ENCODE peak calls at places on chromosomes 13 and 19, in seven cellular contexts. One of them, this sample, is unnamed.

GRCh38 chr13:106318941-106319411 is 216.5 kb downstream of the EFNB2 start:
- DNase-seq in cardiac muscle cell: no peak
- DNase-seq in left ventricle myocardium inferior: no peak
- DNase-seq in H9: no peak
- DNase-seq in effector memory CD4-positive, alpha-beta T cell: no peak
- DNase-seq in RWPE1: peak; percentile 88
- DNase-seq in AG04450: peak; percentile 74
- DNase-seq in this sample: peak; percentile 98

GRCh38 chr13:62320129-62320724 is 904.6 kb upstream of the PCDH20 start:
- DNase-seq in AG04450: peak; percentile 42
- DNase-seq in H9: no peak
- DNase-seq in cardiac muscle cell: peak; percentile 65
- DNase-seq in left ventricle myocardium inferior: no peak
- DNase-seq in effector memory CD4-positive, alpha-beta T cell: no peak
- DNase-seq in RWPE1: peak; percentile 27
- DNase-seq in this sample: peak; percentile 24

GRCh38 chr19:38274734-38275133 is 10.4 kb downstream of the SPINT2 start:
- DNase-seq in cardiac muscle cell: peak; percentile 8
- DNase-seq in RWPE1: no peak
- DNase-seq in H9: no peak
- DNase-seq in effector memory CD4-positive, alpha-beta T cell: no peak
- DNase-seq in AG04450: no peak
- DNase-seq in left ventricle myocardium inferior: peak; percentile 33
- DNase-seq in this sample: no peak

GRCh38 chr19:51783373-51783772 is 11.6 kb upstream of the FPR3 start:
- DNase-seq in AG04450: no peak
- DNase-seq in RWPE1: peak; percentile 29
- DNase-seq in cardiac muscle cell: no peak
- DNase-seq in H9: no peak
- DNase-seq in left ventricle myocardium inferior: no peak
- DNase-seq in effector memory CD4-positive, alpha-beta T cell: no peak
- DNase-seq in this sample: peak; percentile 8

GRCh38 chr13:109655206-109655600 is 131.2 kb downstream of the IRS2 start:
- DNase-seq in cardiac muscle cell: no peak
- DNase-seq in left ventricle myocardium inferior: no peak
- DNase-seq in RWPE1: no peak
- DNase-seq in H9: no peak
- DNase-seq in effector memory CD4-positive, alpha-beta T cell: no peak
- DNase-seq in AG04450: no peak
- DNase-seq in this sample: no peak

GRCh38 chr13:88651531-88651930 is 980.4 kb downstream of the SLITRK5 start:
- DNase-seq in H9: no peak
- DNase-seq in AG04450: no peak
- DNase-seq in RWPE1: no peak
- DNase-seq in cardiac muscle cell: no peak
- DNase-seq in effector memory CD4-positive, alpha-beta T cell: no peak
- DNase-seq in left ventricle myocardium inferior: no peak
- DNase-seq in this sample: no peak

GRCh38 chr19:7869453-7869909 is 4.7 kb downstream of the PRR36 start:
- DNase-seq in H9: peak; percentile 81
- DNase-seq in left ventricle myocardium inferior: peak; percentile 49
- DNase-seq in cardiac muscle cell: peak; percentile 84
- DNase-seq in RWPE1: peak; percentile 77
- DNase-seq in AG04450: no peak
- DNase-seq in effector memory CD4-positive, alpha-beta T cell: peak; percentile 75
- DNase-seq in this sample: no peak

GRCh38 chr13:113658836-113659235 is 838 bp upstream of the ATP4B start:
- DNase-seq in cardiac muscle cell: no peak
- DNase-seq in left ventricle myocardium inferior: peak; percentile 0
- DNase-seq in RWPE1: no peak
- DNase-seq in H9: no peak
- DNase-seq in effector memory CD4-positive, alpha-beta T cell: no peak
- DNase-seq in AG04450: no peak
- DNase-seq in this sample: no peak

GRCh38 chr13:79307866-79308298 is 98.2 kb downstream of the RBM26 start:
- DNase-seq in RWPE1: no peak
- DNase-seq in effector memory CD4-positive, alpha-beta T cell: no peak
- DNase-seq in cardiac muscle cell: no peak
- DNase-seq in AG04450: peak; percentile 11
- DNase-seq in left ventricle myocardium inferior: no peak
- DNase-seq in H9: peak; percentile 31
- DNase-seq in this sample: peak; percentile 16

GRCh38 chr19:43618921-43619261 is 538 bp downstream of the ZNF428 start:
- DNase-seq in left ventricle myocardium inferior: no peak
- DNase-seq in AG04450: no peak
- DNase-seq in cardiac muscle cell: no peak
- DNase-seq in H9: no peak
- DNase-seq in effector memory CD4-positive, alpha-beta T cell: no peak
- DNase-seq in RWPE1: peak; percentile 27
- DNase-seq in this sample: peak; percentile 36

GRCh38 chr13:73672492-73672891 is 461.7 kb downstream of the KLF12 start:
- DNase-seq in effector memory CD4-positive, alpha-beta T cell: no peak
- DNase-seq in cardiac muscle cell: no peak
- DNase-seq in left ventricle myocardium inferior: no peak
- DNase-seq in RWPE1: no peak
- DNase-seq in AG04450: no peak
- DNase-seq in H9: no peak
- DNase-seq in this sample: no peak

GRCh38 chr13:43095771-43096719 is 72.7 kb downstream of the DNAJC15 start:
- DNase-seq in effector memory CD4-positive, alpha-beta T cell: no peak
- DNase-seq in cardiac muscle cell: no peak
- DNase-seq in H9: no peak
- DNase-seq in RWPE1: no peak
- DNase-seq in left ventricle myocardium inferior: no peak
- DNase-seq in AG04450: no peak
- DNase-seq in this sample: no peak

DNA sequence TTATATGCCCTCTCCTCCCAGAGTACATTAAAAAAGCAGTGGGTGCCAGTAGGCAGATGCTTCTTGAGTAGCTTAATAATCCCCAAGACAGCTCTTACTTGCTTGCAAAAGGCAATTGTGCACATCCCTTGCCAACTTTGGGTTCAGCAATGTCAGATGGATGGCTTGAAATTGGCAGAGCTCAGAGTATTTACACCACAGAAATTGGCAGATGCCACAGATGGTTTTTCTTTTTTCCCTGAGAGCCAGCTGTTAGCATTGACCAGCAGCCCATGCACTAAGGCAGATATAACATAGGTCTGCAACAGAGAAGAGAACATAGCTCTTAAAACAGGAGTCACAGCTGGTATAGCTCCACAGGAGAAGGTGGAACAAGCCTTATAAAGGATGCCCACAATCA is 18.4 kb upstream of the RNASEH2B start:
- DNase-seq in RWPE1: no peak
- DNase-seq in H9: no peak
- DNase-seq in left ventricle myocardium inferior: no peak
- DNase-seq in effector memory CD4-positive, alpha-beta T cell: no peak
- DNase-seq in cardiac muscle cell: no peak
- DNase-seq in AG04450: no peak
- DNase-seq in this sample: no peak
- H3K27ac ChIP-seq in RWPE1: no peak overlapping the region
- H3K27ac ChIP-seq in H9: no peak overlapping the region
- H3K27ac ChIP-seq in left ventricle myocardium inferior: no peak overlapping the region
- H3K27ac ChIP-seq in effector memory CD4-positive, alpha-beta T cell: no peak overlapping the region
- H3K27ac ChIP-seq in cardiac muscle cell: no peak overlapping the region
- H3K27ac ChIP-seq in AG04450: no peak overlapping the region
- H3K27ac ChIP-seq in this sample: no peak overlapping the region

DNA sequence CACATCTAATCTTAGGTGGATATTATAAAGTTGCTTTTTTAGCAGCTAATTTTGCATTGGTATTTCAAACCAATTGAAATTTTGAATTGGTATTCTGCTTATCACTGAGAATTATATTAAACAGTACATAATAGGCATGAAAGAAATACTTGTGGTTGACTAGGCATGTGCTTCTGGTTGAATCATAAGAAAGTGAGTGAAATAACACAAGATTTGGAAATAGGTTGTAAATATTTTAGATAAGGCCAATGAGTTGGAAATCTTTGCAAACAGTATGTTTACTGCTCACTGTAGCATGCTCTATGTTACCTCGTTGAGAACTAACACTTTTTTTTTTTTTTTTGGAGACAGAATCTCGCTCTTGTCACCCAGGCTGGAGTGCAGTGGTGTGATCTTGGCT is 66.8 kb upstream of the RFC3 start:
- DNase-seq in effector memory CD4-positive, alpha-beta T cell: no peak
- DNase-seq in RWPE1: no peak
- DNase-seq in left ventricle myocardium inferior: no peak
- DNase-seq in H9: no peak
- DNase-seq in AG04450: no peak
- DNase-seq in cardiac muscle cell: no peak
- DNase-seq in this sample: peak; percentile 12
- H3K27ac ChIP-seq in effector memory CD4-positive, alpha-beta T cell: no peak overlapping the region
- H3K27ac ChIP-seq in RWPE1: no peak overlapping the region
- H3K27ac ChIP-seq in left ventricle myocardium inferior: no peak overlapping the region
- H3K27ac ChIP-seq in H9: no peak overlapping the region
- H3K27ac ChIP-seq in AG04450: no peak overlapping the region
- H3K27ac ChIP-seq in cardiac muscle cell: no peak overlapping the region
- H3K27ac ChIP-seq in this sample: no peak overlapping the region

GRCh38 chr13:74695021-74695800 is 561.0 kb upstream of the KLF12 start:
- DNase-seq in AG04450: no peak
- DNase-seq in left ventricle myocardium inferior: no peak
- DNase-seq in effector memory CD4-positive, alpha-beta T cell: no peak
- DNase-seq in RWPE1: no peak
- DNase-seq in cardiac muscle cell: peak; percentile 14
- DNase-seq in H9: no peak
- DNase-seq in this sample: peak; percentile 14

DNA sequence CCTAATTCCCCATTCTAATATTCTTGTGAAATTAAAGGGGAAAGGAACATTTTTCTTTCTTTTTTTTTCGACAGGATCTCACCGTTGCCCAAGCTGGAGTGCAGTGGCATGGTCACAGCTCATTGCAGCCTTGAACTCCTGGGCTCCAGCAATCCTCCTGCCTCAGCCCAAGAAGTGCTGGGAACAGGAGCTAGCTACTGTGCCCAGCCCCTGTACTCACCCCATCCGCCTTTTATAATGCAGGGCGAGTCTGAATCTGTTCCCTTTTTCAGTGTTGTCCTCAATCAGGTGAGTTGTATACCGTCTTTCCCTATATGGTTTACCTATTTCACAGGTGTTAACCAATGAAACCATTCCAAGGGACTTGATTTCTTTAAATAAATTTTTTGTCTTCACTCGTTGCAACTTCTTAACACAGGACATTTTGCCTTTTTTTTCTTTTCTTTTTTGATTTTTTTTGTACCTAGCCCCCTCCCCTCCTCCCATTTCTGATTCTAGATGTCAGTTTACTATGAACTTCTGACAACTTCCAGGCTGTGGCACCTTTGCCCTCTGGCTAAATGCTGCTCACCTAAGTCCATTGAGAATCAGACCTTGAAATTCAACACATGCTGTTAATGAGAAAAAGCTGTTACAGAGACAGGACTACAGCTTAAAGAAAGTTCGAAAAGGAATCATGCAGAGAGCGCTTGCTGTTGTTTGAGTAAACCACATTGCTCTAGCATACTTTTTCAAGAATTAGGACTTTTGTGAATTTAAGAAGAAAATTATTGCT is 562.1 kb upstream of the KLF12 start:
- DNase-seq in cardiac muscle cell: no peak
- DNase-seq in left ventricle myocardium inferior: no peak
- DNase-seq in RWPE1: no peak
- DNase-seq in effector memory CD4-positive, alpha-beta T cell: no peak
- DNase-seq in H9: no peak
- DNase-seq in AG04450: no peak
- DNase-seq in this sample: no peak
- H3K27ac ChIP-seq in cardiac muscle cell: no peak overlapping the region
- H3K27ac ChIP-seq in left ventricle myocardium inferior: no peak overlapping the region
- H3K27ac ChIP-seq in RWPE1: no peak overlapping the region
- H3K27ac ChIP-seq in effector memory CD4-positive, alpha-beta T cell: no peak overlapping the region
- H3K27ac ChIP-seq in H9: no peak overlapping the region
- H3K27ac ChIP-seq in AG04450: no peak overlapping the region
- H3K27ac ChIP-seq in this sample: no peak overlapping the region

GRCh38 chr19:29625316-29625715 is 19.2 kb downstream of the POP4 start:
- DNase-seq in cardiac muscle cell: no peak
- DNase-seq in effector memory CD4-positive, alpha-beta T cell: no peak
- DNase-seq in RWPE1: no peak
- DNase-seq in left ventricle myocardium inferior: no peak
- DNase-seq in AG04450: no peak
- DNase-seq in H9: no peak
- DNase-seq in this sample: no peak

GRCh38 chr19:29623726-29624488 is 17.8 kb downstream of the POP4 start:
- DNase-seq in H9: no peak
- DNase-seq in effector memory CD4-positive, alpha-beta T cell: no peak
- DNase-seq in AG04450: no peak
- DNase-seq in left ventricle myocardium inferior: no peak
- DNase-seq in RWPE1: no peak
- DNase-seq in cardiac muscle cell: no peak
- DNase-seq in this sample: no peak

GRCh38 chr19:29626386-29626785 is 20.3 kb downstream of the POP4 start:
- DNase-seq in effector memory CD4-positive, alpha-beta T cell: no peak
- DNase-seq in left ventricle myocardium inferior: no peak
- DNase-seq in RWPE1: no peak
- DNase-seq in cardiac muscle cell: no peak
- DNase-seq in H9: no peak
- DNase-seq in AG04450: no peak
- DNase-seq in this sample: no peak

GRCh38 chr19:29622191-29623070 is 16.3 kb downstream of the POP4 start:
- DNase-seq in effector memory CD4-positive, alpha-beta T cell: no peak
- DNase-seq in RWPE1: no peak
- DNase-seq in H9: peak; percentile 62
- DNase-seq in left ventricle myocardium inferior: no peak
- DNase-seq in cardiac muscle cell: peak; percentile 24
- DNase-seq in AG04450: no peak
- DNase-seq in this sample: no peak

DNA sequence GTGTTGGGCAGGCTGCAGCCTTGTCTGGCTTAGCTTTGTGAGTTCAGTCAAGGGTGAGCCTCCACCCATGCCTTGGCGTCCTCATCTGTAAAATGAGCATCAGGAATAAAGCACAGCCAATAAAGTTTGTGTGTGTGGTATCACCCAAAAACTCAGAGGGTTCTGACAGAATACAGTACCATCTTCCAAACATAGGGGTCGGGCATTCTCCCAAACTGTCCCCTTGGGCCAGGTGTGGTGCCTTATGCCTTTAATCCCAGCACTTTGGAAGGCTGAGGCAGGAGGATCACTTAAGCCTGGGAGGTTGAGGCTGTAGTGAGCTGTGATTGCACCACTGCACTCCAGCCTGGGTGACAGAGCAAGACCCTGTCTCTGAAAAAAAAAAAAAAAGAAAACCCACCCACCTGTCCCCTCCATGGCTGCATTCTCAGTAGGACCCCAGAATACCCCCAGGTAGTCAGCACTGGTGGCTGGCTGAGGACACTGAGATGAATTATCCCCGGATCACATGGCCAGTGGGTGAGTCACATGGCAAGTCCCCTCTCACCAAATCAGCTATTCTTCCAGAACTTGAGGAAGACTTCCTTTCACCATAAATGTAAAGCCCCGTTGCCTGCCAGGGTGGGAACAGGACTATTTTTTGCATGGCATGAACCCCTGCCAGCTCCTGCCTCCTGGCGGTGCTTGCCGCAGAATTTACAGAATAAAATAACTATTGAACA is 18.6 kb downstream of the POP4 start:
- DNase-seq in H9: no peak
- DNase-seq in RWPE1: no peak
- DNase-seq in cardiac muscle cell: no peak
- DNase-seq in effector memory CD4-positive, alpha-beta T cell: no peak
- DNase-seq in AG04450: no peak
- DNase-seq in left ventricle myocardium inferior: no peak
- DNase-seq in this sample: no peak
- H3K27ac ChIP-seq in H9: no peak overlapping the region
- H3K27ac ChIP-seq in RWPE1: no peak overlapping the region
- H3K27ac ChIP-seq in cardiac muscle cell: no peak overlapping the region
- H3K27ac ChIP-seq in effector memory CD4-positive, alpha-beta T cell: peak overlapping the region; percentile 53
- H3K27ac ChIP-seq in AG04450: no peak overlapping the region
- H3K27ac ChIP-seq in left ventricle myocardium inferior: no peak overlapping the region
- H3K27ac ChIP-seq in this sample: no peak overlapping the region